ENCODE peak calls at places on chromosomes 5 and 9, in four cellular contexts. R is SK-N-SH, V is GM12891, B is GM12878. Y is an unnamed sample.

GRCh38 chr5:179279347-179280094 is 65.7 kb downstream of the ADAMTS2 start:
- DNase-seq in R (no peak), V (no peak), B (no peak), Y (no peak)

GRCh38 chr9:122374885-122375420 is 4.1 kb downstream of the PTGS1 start:
- DNase-seq in R (peak; percentile 68), V (no peak), B (no peak), Y (no peak)

GRCh38 chr5:143682221-143682620 is 129.7 kb upstream of the HMHB1 start:
- DNase-seq in R (no peak), V (no peak), B (no peak), Y (no peak)

GRCh38 chr5:83441752-83442151 is 29.8 kb upstream of the VCAN start:
- DNase-seq in R (no peak), V (no peak), B (peak; percentile 11), Y (no peak)

GRCh38 chr9:94167055-94167346 is 82.7 kb downstream of the PTPDC1 start:
- DNase-seq in R (no peak), V (no peak), B (no peak), Y (no peak)

GRCh38 chr9:130368631-130369103 is 76.1 kb upstream of the ASS1 start:
- DNase-seq in R (no peak), V (no peak), B (no peak), Y (no peak)

GRCh38 chr5:141172381-141173204 is at the start of gene PCDHB7:
- DNase-seq in R (peak; percentile 49), V (no peak), B (no peak), Y (no peak)

GRCh38 chr5:58842851-58843250 is 260.0 kb downstream of the RAB3C start:
- DNase-seq in R (no peak), V (no peak), B (no peak), Y (no peak)

GRCh38 chr5:115621365-115621900 is 4.4 kb downstream of the TMED7 start:
- DNase-seq in R (no peak), V (no peak), B (no peak), Y (no peak)

GRCh38 chr5:136033848-136034247 is 5.1 kb downstream of the TGFBI start:
- DNase-seq in R (no peak), V (no peak), B (no peak), Y (no peak)

GRCh38 chr9:105132576-105132975 is 111.9 kb upstream of the SLC44A1 start:
- DNase-seq in R (no peak), V (no peak), B (no peak), Y (no peak)

GRCh38 chr5:83265318-83265717 is 188.0 kb downstream of the XRCC4 start:
- DNase-seq in R (peak; percentile 14), V (no peak), B (no peak), Y (no peak)

GRCh38 chr5:160516696-160517530 is 95.3 kb downstream of the PTTG1 start:
- DNase-seq in R (no peak), V (no peak), B (no peak), Y (no peak)

GRCh38 chr9:36960575-36960955 is 73.5 kb downstream of the PAX5 start:
- DNase-seq in R (no peak), V (no peak), B (no peak), Y (no peak)

GRCh38 chr5:6673031-6673430 is 39.8 kb downstream of the SRD5A1 start:
- DNase-seq in R (no peak), V (no peak), B (no peak), Y (no peak)
- TF ChIP-seq POLR2AphosphoS5 in R (no peak), V (no peak), B (no peak), Y (no peak)

GRCh38 chr9:91162784-91163440 is 198.8 kb downstream of the AUH start:
- DNase-seq in R (no peak), V (peak; percentile 48), B (peak; percentile 21), Y (peak; percentile 42)

GRCh38 chr9:91162311-91162710 is 199.4 kb downstream of the AUH start:
- DNase-seq in R (no peak), V (no peak), B (no peak), Y (no peak)

GRCh38 chr9:91160181-91160580 is 201.5 kb downstream of the AUH start:
- DNase-seq in R (no peak), V (no peak), B (no peak), Y (no peak)

GRCh38 chr9:91160599-91161464 is 200.9 kb downstream of the AUH start:
- DNase-seq in R (no peak), V (no peak), B (no peak), Y (no peak)

GRCh38 chr9:91161465-91162275 is 200.0 kb downstream of the AUH start:
- DNase-seq in R (no peak), V (no peak), B (no peak), Y (no peak)
- TF ChIP-seq TAF1 in R (no peak), V (no peak), B (no peak), Y (no peak)

GRCh38 chr5:146009020-146009419 is 72.6 kb downstream of the SH3RF2 start:
- DNase-seq in R (no peak), V (no peak), B (no peak), Y (no peak)
- TF ChIP-seq POLR2AphosphoS5 in R (no peak), V (no peak), B (no peak), Y (no peak)

DNA sequence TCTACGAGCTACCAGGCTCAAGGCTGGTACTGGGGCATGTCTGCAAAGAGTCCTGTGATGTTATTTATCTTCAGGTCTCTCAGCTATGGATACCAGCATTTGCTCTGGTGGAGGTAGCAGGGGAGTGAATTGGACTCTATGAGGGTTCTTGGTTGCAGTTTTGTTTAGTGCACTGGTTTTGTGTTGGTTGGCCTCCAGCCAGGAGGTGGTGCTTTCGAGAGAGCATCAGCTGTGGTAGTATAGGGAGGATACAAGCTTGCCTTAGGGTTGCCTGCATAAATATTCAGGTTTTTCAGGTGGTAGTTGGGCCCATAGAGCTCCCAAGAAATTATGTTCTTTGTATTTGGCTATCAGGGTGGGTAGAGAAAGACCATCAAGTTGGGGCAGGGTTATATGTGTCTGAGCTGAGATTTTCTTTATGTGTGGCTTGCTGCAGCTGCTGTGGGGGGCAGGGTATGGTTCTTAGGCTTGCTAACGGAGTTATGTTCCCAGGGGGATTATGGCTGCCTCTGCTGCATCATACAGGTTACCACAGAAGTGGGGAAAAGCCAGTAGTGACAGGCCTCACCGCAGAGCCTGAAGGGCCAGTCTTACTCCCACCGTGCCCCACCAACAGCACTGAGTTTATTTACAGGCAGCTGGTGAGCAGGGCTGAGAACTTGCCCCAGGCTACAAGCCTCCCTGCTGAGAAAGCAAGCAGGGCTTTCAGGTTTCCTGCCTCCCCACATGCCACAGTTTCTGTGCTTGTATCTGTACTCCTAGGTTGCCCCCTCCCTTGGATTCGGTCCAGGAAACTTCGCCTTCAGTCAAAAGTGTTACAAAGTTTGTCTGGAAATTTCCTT is 9.8 kb upstream of the RIOK2 start:
- DNase-seq in R (no peak), V (no peak), B (peak; percentile 63), Y (no peak)
- TF ChIP-seq TAF1 in R (no peak), V (no peak), B (no peak), Y (no peak)

DNA sequence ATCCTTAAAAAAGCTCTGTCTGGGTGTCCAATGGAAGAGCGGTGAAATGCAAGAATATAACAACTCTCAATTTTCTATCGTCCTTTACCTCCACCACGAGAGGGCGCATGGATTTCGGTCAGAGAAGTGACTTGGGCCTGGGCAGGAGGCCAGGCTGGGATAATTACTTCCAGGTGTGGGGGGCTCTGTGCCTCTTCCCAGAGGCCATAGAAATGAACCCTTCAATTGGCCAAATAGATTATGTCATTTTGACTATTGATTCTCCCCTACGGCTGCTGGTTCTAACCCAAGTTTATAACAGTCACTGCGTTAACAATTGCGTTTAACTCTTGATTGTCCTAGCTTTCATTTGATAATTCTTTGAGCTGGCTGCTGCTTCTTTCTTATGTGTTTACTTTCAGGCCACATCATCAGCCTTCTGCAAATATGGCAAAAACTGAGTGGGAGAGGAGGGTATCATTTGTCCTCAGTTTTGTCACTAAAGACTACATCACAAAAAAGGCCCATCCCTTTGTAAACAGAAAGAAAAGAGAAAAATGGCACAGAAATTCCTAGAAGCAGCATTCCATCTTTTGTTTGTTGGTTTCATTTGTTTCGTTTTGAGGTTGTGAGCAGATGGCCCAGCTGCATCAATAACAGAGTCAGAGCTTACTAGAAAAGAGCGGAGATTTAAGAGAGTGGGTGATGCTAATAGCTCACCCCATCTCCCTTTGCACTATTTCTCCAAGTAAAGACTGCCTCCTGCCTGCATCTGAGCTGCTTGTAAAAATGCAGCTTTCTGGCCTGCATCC is 45.4 kb upstream of the ZFR start:
- DNase-seq in R (peak; percentile 80), V (peak; percentile 37), B (peak; percentile 19), Y (peak; percentile 32)
- TF ChIP-seq POLR2AphosphoS5 in R (peak; percentile 86), V (no peak), B (no peak), Y (no peak)

GRCh38 chr5:89942171-89942570 is 467.4 kb downstream of the CETN3 start:
- DNase-seq in R (no peak), V (no peak), B (no peak), Y (no peak)
- TF ChIP-seq TAF1 in R (no peak), V (no peak), B (no peak), Y (no peak)

GRCh38 chr5:71973563-71973962 is 133.7 kb upstream of the MAP1B start:
- DNase-seq in R (no peak), V (no peak), B (no peak), Y (no peak)

GRCh38 chr5:71972777-71973473 is 134.3 kb upstream of the MAP1B start:
- DNase-seq in R (no peak), V (no peak), B (no peak), Y (no peak)

GRCh38 chr5:71974622-71975021 is 132.7 kb upstream of the MAP1B start:
- DNase-seq in R (no peak), V (no peak), B (no peak), Y (no peak)

GRCh38 chr5:71976449-71976848 is 130.8 kb upstream of the MAP1B start:
- DNase-seq in R (no peak), V (no peak), B (no peak), Y (no peak)

GRCh38 chr5:71974165-71974564 is 133.1 kb upstream of the MAP1B start:
- DNase-seq in R (no peak), V (no peak), B (no peak), Y (no peak)
- TF ChIP-seq POLR2AphosphoS5 in R (no peak), V (no peak), B (no peak), Y (no peak)

GRCh38 chr5:169909945-169910344 is 70.3 kb downstream of the INSYN2B start:
- DNase-seq in R (no peak), V (no peak), B (no peak), Y (no peak)
- TF ChIP-seq TAF1 in R (no peak), V (no peak), B (no peak), Y (no peak)

Y was measured in GM12892.